ENCODE peak calls at places on chromosomes 13 and 19, in seven cellular contexts. A is upper lobe of left lung, S is thoracic aorta, E is foreskin fibroblast, D is cardiac muscle cell, V is ascending aorta, B is WTC11. W is an unnamed sample.

GRCh38 chr13:80363890-80364503 is 23.1 kb upstream of the SPRY2 start:
- DNase-seq in S (no peak), A (no peak), D (peak), V (no peak), B (no peak), E (peak), W (no peak)

GRCh38 chr13:35785563-35786327 is 309.3 kb upstream of the MAB21L1 start:
- DNase-seq in S (no peak), A (no peak), E (no peak), V (no peak), D (no peak), B (no peak), W (no peak)

GRCh38 chr19:4023600-4024398 is 16.3 kb downstream of the PIAS4 start:
- DNase-seq in A (no peak), S (no peak), B (no peak), V (no peak), E (no peak), D (no peak), W (no peak)

GRCh38 chr13:32746474-32746873 is 160.2 kb downstream of the PDS5B start:
- DNase-seq in V (no peak), D (no peak), A (no peak), E (no peak), B (no peak), S (no peak), W (peak)

GRCh38 chr19:27966390-27966816 is 1246.5 kb downstream of the UQCRFS1 start:
- DNase-seq in D (peak), S (no peak), E (no peak), B (no peak), V (no peak), A (no peak), W (no peak)

GRCh38 chr13:111204438-111205177 is 89.5 kb downstream of the ARHGEF7 start:
- DNase-seq in S (peak), V (peak), D (peak), B (peak), E (peak), A (peak), W (peak)

GRCh38 chr19:4444765-4445741 is 12.5 kb downstream of the UBXN6 start:
- DNase-seq in B (no peak), A (no peak), D (peak), S (no peak), V (no peak), E (peak), W (no peak)

GRCh38 chr19:56405062-56405461 is 930 bp downstream of the ZNF583 start:
- DNase-seq in E (no peak), D (no peak), B (no peak), A (no peak), S (no peak), V (no peak), W (no peak)

GRCh38 chr13:35139591-35139990 is 197.5 kb downstream of the NBEA start:
- DNase-seq in V (no peak), E (peak), B (no peak), S (no peak), A (no peak), D (peak), W (peak)

GRCh38 chr13:72932250-72932649 is 126.6 kb upstream of the KLF5 start:
- DNase-seq in E (no peak), B (no peak), A (no peak), D (no peak), S (no peak), V (no peak), W (no peak)

GRCh38 chr19:35773020-35773809 is 2.1 kb upstream of the ARHGAP33 start:
- DNase-seq in D (peak), S (no peak), V (no peak), B (no peak), A (no peak), E (no peak), W (no peak)

GRCh38 chr19:38739440-38740251 is 4.6 kb downstream of the CAPN12 start:
- DNase-seq in A (no peak), S (no peak), V (no peak), D (no peak), E (no peak), B (no peak), W (no peak)

DNA sequence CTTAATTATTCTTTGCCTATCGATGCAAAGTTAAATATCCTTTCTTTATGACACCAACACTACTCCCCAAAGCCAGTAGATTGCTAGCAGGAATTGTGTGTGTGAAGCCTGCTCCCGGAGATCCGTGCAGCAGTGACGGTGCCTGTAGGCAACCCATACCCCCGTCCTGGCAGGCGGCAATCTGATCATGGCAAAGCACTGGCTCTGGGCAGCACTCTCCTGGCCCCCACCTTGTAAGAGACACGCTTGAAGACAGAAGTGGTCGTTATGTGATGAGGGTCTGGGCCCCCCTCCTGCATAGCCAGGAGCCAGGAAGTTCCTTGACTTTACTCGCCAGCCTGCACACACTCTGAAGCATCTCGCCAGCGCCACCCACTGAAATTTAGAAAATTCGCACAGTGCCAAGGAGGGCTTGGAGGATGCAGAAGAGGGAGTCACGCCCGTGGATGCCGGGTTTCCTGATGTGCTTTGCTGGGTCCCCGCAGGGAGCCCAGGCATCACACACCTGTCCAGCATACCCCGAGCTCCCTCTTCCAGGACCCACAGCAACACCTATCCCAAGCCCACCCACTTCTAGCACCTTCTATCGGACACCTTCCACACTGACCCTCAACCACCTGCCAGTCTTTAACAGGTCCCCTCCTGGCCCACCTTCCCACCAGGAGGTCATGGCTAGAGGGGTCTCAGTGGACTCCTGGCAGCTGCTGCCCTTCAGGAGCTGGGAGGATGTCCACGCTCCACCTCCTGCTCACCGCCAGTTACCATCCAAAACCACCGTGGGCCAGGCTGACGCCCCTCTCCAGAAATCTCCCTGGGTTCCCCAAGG is 54.5 kb downstream of the CEBPG start:
- DNase-seq in A (no peak), B (no peak), V (no peak), E (no peak), D (no peak), S (no peak), W (no peak)
- TF ChIP-seq CTCF in A (no peak), B (no peak), V (no peak), E (no peak), D (no peak), S (no peak), W (no peak)

GRCh38 chr13:37295046-37295445 is 189.6 kb upstream of the CSNK1A1L start:
- DNase-seq in S (no peak), E (no peak), V (no peak), A (no peak), B (no peak), D (peak), W (peak)
- TF ChIP-seq CTCF in S (no peak), E (no peak), V (no peak), A (no peak), B (no peak), D (no peak), W (no peak)

DNA sequence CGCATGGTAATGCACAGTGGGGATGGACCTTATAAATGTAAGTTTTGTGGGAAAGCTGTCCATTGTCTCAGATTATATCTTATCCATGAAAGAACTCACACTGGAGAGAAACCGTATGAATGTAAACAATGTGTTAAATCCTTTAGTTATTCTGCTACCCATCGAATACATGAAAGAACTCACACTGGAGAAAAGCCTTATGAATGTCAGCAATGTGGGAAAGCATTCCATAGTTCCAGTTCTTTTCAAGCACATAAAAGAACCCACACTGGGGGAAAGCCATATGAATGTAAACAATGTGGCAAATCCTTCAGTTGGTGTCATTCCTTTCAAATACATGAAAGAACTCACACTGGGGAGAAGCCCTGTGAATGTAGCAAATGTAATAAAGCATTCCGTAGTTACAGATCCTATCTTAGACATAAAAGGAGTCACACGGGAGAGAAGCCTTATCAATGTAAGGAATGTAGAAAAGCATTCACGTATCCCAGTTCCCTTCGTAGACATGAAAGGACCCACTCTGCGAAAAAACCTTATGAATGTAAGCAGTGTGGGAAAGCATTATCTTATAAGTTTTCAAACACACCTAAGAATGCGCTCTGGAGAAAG is 13.8 kb downstream of the ZNF763 start:
- DNase-seq in V (no peak), E (no peak), B (no peak), D (no peak), S (no peak), A (no peak), W (no peak)
- TF ChIP-seq CTCF in V (no peak), E (no peak), B (no peak), D (no peak), S (no peak), A (no peak), W (no peak)

GRCh38 chr13:98485561-98485960 is 91.3 kb downstream of the STK24 start:
- DNase-seq in E (no peak), A (no peak), D (no peak), B (no peak), V (no peak), S (no peak), W (no peak)

GRCh38 chr13:98487522-98487921 is 89.4 kb downstream of the STK24 start:
- DNase-seq in S (no peak), V (no peak), E (no peak), D (no peak), A (no peak), B (no peak), W (no peak)

GRCh38 chr13:98484289-98485219 is 92.4 kb downstream of the STK24 start:
- DNase-seq in V (peak), S (peak), E (peak), B (peak), D (peak), A (peak), W (peak)

GRCh38 chr13:98487016-98487415 is 89.9 kb downstream of the STK24 start:
- DNase-seq in A (no peak), B (no peak), E (peak), S (no peak), V (no peak), D (no peak), W (no peak)

GRCh38 chr13:98486412-98486811 is 90.5 kb downstream of the STK24 start:
- DNase-seq in V (no peak), D (no peak), S (no peak), E (no peak), A (no peak), B (no peak), W (no peak)
- TF ChIP-seq CTCF in V (no peak), D (no peak), S (no peak), E (no peak), A (no peak), B (no peak), W (peak)